ENCODE peak calls at places on chromosomes 4 and X, in five cellular contexts. One of them, this sample, is unnamed.

GRCh38 chrX:29952016-29952415 is 263.3 kb upstream of the MAGEB2 start:
- DNase-seq in breast epithelium: no peak
- DNase-seq in uterus: no peak
- DNase-seq in vagina: no peak
- DNase-seq in body of pancreas: no peak
- DNase-seq in this sample: no peak

GRCh38 chr4:108044951-108045686 is 55.4 kb downstream of the HADH start:
- DNase-seq in breast epithelium: no peak
- DNase-seq in uterus: no peak
- DNase-seq in vagina: no peak
- DNase-seq in body of pancreas: no peak
- DNase-seq in this sample: no peak

GRCh38 chr4:94927696-94928095 is 169.9 kb downstream of the BMPR1B start:
- DNase-seq in breast epithelium: no peak
- DNase-seq in uterus: no peak
- DNase-seq in vagina: no peak
- DNase-seq in body of pancreas: no peak
- DNase-seq in this sample: no peak

GRCh38 chr4:3107271-3108185 is 33.0 kb downstream of the HTT start:
- DNase-seq in breast epithelium: no peak
- DNase-seq in uterus: no peak
- DNase-seq in vagina: no peak
- DNase-seq in body of pancreas: peak
- DNase-seq in this sample: no peak

GRCh38 chr4:92334716-92335350 is 31.1 kb downstream of the GRID2 start:
- DNase-seq in breast epithelium: no peak
- DNase-seq in uterus: no peak
- DNase-seq in vagina: no peak
- DNase-seq in body of pancreas: peak
- DNase-seq in this sample: no peak

GRCh38 chr4:15729910-15730533 is 27.2 kb downstream of the BST1 start:
- DNase-seq in breast epithelium: no peak
- DNase-seq in uterus: no peak
- DNase-seq in vagina: no peak
- DNase-seq in body of pancreas: peak
- DNase-seq in this sample: no peak

GRCh38 chr4:161815841-161816240 is 348.0 kb downstream of the FSTL5 start:
- DNase-seq in breast epithelium: no peak
- DNase-seq in uterus: no peak
- DNase-seq in vagina: no peak
- DNase-seq in body of pancreas: no peak
- DNase-seq in this sample: no peak

GRCh38 chr4:156344397-156344796 is 390.7 kb upstream of the CTSO start:
- DNase-seq in breast epithelium: no peak
- DNase-seq in uterus: no peak
- DNase-seq in vagina: no peak
- DNase-seq in body of pancreas: no peak
- DNase-seq in this sample: no peak

GRCh38 chr4:54961357-54961975 is 163.9 kb downstream of the KDR start:
- DNase-seq in breast epithelium: no peak
- DNase-seq in uterus: no peak
- DNase-seq in vagina: no peak
- DNase-seq in body of pancreas: no peak
- DNase-seq in this sample: no peak

GRCh38 chr4:102815981-102816380 is 11.4 kb downstream of the UBE2D3 start:
- DNase-seq in breast epithelium: no peak
- DNase-seq in uterus: no peak
- DNase-seq in vagina: no peak
- DNase-seq in body of pancreas: no peak
- DNase-seq in this sample: no peak

GRCh38 chr4:56907489-56908205 is at the start of gene REST:
- DNase-seq in breast epithelium: peak
- DNase-seq in uterus: peak
- DNase-seq in vagina: no peak
- DNase-seq in body of pancreas: peak
- DNase-seq in this sample: peak

GRCh38 chr4:119692001-119692400 is 63.4 kb upstream of the PDE5A start:
- DNase-seq in breast epithelium: no peak
- DNase-seq in uterus: no peak
- DNase-seq in vagina: no peak
- DNase-seq in body of pancreas: no peak
- DNase-seq in this sample: no peak

GRCh38 chrX:125327891-125328290 is 8.2 kb downstream of the TEX13C start:
- DNase-seq in breast epithelium: no peak
- DNase-seq in uterus: no peak
- DNase-seq in vagina: no peak
- DNase-seq in body of pancreas: no peak
- DNase-seq in this sample: no peak

GRCh38 chr4:54085284-54085683 is 14.7 kb upstream of the GSX2 start:
- DNase-seq in breast epithelium: no peak
- DNase-seq in uterus: no peak
- DNase-seq in vagina: no peak
- DNase-seq in body of pancreas: no peak
- DNase-seq in this sample: peak

GRCh38 chrX:38375888-38376287 is 23.5 kb downstream of the OTC start:
- DNase-seq in breast epithelium: no peak
- DNase-seq in uterus: no peak
- DNase-seq in vagina: no peak
- DNase-seq in body of pancreas: no peak
- DNase-seq in this sample: no peak

GRCh38 chrX:40154853-40155616 is 57.3 kb upstream of the BCOR start:
- DNase-seq in breast epithelium: no peak
- DNase-seq in uterus: peak
- DNase-seq in vagina: no peak
- DNase-seq in body of pancreas: peak
- DNase-seq in this sample: no peak

GRCh38 chrX:13487731-13488505 is 81.5 kb upstream of the EGFL6 start:
- DNase-seq in breast epithelium: no peak
- DNase-seq in uterus: peak
- DNase-seq in vagina: no peak
- DNase-seq in body of pancreas: peak
- DNase-seq in this sample: peak

GRCh38 chr4:67727124-67727850 is 26.3 kb upstream of the UBA6 start:
- DNase-seq in breast epithelium: no peak
- DNase-seq in uterus: no peak
- DNase-seq in vagina: no peak
- DNase-seq in body of pancreas: no peak
- DNase-seq in this sample: no peak

GRCh38 chr4:2250003-2250763 is 8.3 kb upstream of the HAUS3 start:
- DNase-seq in breast epithelium: no peak
- DNase-seq in uterus: no peak
- DNase-seq in vagina: no peak
- DNase-seq in body of pancreas: peak
- DNase-seq in this sample: peak

GRCh38 chr4:33160126-33160525 is 2440.0 kb downstream of the PCDH7 start:
- DNase-seq in breast epithelium: no peak
- DNase-seq in uterus: no peak
- DNase-seq in vagina: no peak
- DNase-seq in body of pancreas: no peak
- DNase-seq in this sample: peak

GRCh38 chr4:165656829-165657467 is 216.1 kb upstream of the TLL1 start:
- DNase-seq in breast epithelium: no peak
- DNase-seq in uterus: no peak
- DNase-seq in vagina: no peak
- DNase-seq in body of pancreas: no peak
- DNase-seq in this sample: no peak

DNA sequence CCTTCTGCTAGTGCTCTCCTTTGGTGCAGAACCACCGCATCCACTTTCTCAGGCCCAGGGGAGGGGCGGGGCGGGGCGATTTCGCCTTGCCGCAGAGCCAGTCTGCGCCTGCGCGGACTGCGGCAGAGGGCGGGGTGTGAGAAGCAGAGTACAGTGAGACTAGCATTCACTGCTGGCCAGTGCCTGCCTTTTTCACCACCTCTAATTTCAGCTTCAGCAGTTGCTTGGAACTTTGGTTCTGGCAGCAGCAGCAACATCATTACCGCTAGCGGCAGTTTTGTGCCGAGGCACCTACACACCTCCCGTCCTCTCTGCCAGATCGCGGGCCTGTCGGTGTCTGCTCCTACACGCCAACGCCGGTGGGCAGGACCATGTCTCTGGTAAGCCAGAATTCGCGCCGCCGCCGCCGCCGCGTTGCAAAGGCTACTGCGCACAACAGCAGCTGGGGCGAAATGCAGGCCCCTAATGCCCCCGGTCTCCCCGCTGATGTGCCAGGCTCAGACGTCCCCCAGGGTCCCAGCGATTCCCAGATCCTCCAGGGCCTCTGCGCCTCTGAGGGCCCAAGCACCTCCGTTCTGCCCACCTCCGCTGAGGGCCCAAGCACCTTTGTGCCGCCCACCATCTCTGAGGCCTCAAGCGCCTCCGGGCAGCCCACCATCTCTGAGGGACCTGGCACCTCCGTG is at the start of gene MAGEE1:
- DNase-seq in breast epithelium: peak
- DNase-seq in uterus: peak
- DNase-seq in vagina: no peak
- DNase-seq in body of pancreas: peak
- DNase-seq in this sample: peak
- TF ChIP-seq POLR2A in breast epithelium: no peak
- TF ChIP-seq POLR2A in uterus: peak
- TF ChIP-seq POLR2A in vagina: no peak
- TF ChIP-seq POLR2A in body of pancreas: peak
- TF ChIP-seq POLR2A in this sample: no peak

GRCh38 chrX:150692837-150693781 is at the start of gene MTMR1:
- DNase-seq in breast epithelium: no peak
- DNase-seq in uterus: peak
- DNase-seq in vagina: no peak
- DNase-seq in body of pancreas: peak
- DNase-seq in this sample: no peak

GRCh38 chrX:150694738-150695410 is 1.7 kb downstream of the MTMR1 start:
- DNase-seq in breast epithelium: no peak
- DNase-seq in uterus: no peak
- DNase-seq in vagina: no peak
- DNase-seq in body of pancreas: no peak
- DNase-seq in this sample: no peak

GRCh38 chrX:150692296-150692695 is 900 bp upstream of the MTMR1 start:
- DNase-seq in breast epithelium: no peak
- DNase-seq in uterus: no peak
- DNase-seq in vagina: no peak
- DNase-seq in body of pancreas: no peak
- DNase-seq in this sample: no peak

GRCh38 chrX:150696264-150696789 is 3.1 kb downstream of the MTMR1 start:
- DNase-seq in breast epithelium: no peak
- DNase-seq in uterus: no peak
- DNase-seq in vagina: no peak
- DNase-seq in body of pancreas: no peak
- DNase-seq in this sample: no peak

DNA sequence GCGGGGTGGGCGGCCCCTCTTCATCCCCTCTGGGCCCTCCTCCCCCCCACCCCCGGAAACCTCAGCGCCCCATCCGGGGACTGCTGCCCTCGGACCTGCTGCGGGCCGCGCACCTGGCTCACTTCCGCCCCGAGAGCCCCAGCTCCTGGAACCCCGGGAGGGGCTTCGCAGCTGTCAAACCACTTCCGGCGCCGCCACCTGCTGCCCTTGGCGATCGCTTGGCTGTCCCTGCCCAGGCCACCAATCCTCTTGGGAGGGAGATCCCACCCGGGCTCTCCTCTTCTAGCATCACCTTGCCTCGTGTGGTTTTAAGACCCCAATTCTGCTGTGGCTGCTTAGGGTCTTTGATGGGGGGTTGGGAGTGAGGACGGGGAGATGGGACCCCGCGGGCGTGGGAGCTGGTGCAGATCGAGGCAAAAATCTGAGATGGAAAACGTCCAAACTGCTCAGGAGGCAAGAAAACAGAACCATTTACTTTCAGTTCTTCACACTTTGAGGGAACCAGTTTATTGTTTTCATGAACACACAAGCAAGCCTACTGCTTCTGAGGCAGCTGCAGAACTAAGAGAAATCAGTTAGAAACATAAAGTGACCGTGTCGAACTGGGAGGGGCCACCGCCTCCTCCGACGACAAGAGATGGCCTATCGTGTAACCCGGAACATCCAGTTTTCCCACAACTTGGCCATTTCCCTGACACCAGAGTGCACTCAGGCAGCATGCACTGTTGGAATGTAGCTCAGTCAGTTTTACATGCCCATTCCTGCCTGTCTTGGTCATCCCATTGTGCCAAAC is 782 bp downstream of the MTMR1 start:
- DNase-seq in breast epithelium: peak
- DNase-seq in uterus: peak
- DNase-seq in vagina: no peak
- DNase-seq in body of pancreas: peak
- DNase-seq in this sample: peak
- TF ChIP-seq POLR2A in breast epithelium: no peak
- TF ChIP-seq POLR2A in uterus: no peak
- TF ChIP-seq POLR2A in vagina: no peak
- TF ChIP-seq POLR2A in body of pancreas: peak
- TF ChIP-seq POLR2A in this sample: no peak

DNA sequence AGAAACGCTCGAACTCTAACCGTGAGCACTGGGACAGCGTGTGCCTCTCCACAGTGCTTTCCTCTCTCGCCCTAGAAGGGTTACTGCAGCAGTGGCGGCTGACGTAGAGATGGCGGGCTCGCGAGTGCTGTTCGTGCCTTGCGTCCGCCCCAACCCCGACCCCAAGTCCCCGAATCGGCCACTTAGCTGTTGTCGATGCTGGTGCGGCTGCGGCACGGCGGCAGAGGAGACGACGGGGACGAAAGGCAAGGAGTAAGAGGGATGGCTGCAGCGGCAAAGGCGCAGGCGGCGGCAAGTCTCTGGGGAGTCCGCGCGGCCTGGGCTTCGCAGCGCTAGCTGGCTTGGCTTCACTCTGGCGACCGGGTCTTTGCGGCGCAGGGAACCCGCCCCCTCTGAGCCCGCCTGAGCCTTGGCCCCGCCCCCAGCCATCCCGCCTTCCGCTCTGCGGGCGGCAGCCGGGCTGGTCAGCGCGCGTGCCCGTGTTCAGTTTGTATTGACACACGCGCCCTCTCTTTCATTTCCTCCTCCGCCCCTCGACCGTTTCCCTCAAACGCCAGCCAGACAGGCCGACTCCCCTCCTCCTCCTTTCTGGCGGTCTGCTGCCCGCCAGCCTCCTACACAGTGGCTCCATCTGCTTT is at the start of gene SPIN4:
- DNase-seq in breast epithelium: peak
- DNase-seq in uterus: peak
- DNase-seq in vagina: no peak
- DNase-seq in body of pancreas: peak
- DNase-seq in this sample: peak
- TF ChIP-seq POLR2A in breast epithelium: no peak
- TF ChIP-seq POLR2A in uterus: peak
- TF ChIP-seq POLR2A in vagina: no peak
- TF ChIP-seq POLR2A in body of pancreas: peak
- TF ChIP-seq POLR2A in this sample: no peak

GRCh38 chrX:119583431-119584059 is 9.2 kb downstream of the UBE2A start:
- DNase-seq in breast epithelium: no peak
- DNase-seq in uterus: no peak
- DNase-seq in vagina: no peak
- DNase-seq in body of pancreas: no peak
- DNase-seq in this sample: no peak
- TF ChIP-seq POLR2A in breast epithelium: no peak
- TF ChIP-seq POLR2A in uterus: no peak
- TF ChIP-seq POLR2A in vagina: no peak
- TF ChIP-seq POLR2A in body of pancreas: no peak
- TF ChIP-seq POLR2A in this sample: no peak

This sample was measured in lower leg skin.